ENCODE peak calls at places on chromosomes 5 and 9, in four cellular contexts. One of them, this sample, is unnamed. For H3K27me3, the result is how much of the 10 kb centered on the place peaks cover.

GRCh38 chr5:138033916-138034315 is 1.0 kb upstream of the FAM13B start:
- DNase-seq in PC-9: peak
- DNase-seq in adipocyte: peak
- DNase-seq in mesendoderm: peak
- DNase-seq in this sample: no peak

GRCh38 chr9:95230046-95230445 is 87.5 kb downstream of the FANCC start:
- DNase-seq in adipocyte: no peak
- DNase-seq in PC-9: no peak
- DNase-seq in mesendoderm: no peak
- DNase-seq in this sample: no peak

GRCh38 chr9:34651876-34652602 is at the start of gene IL11RA:
- DNase-seq in PC-9: peak
- DNase-seq in mesendoderm: peak
- DNase-seq in adipocyte: peak
- DNase-seq in this sample: peak

GRCh38 chr9:92820964-92821363 is 56.3 kb upstream of the BICD2 start:
- DNase-seq in adipocyte: no peak
- DNase-seq in mesendoderm: no peak
- DNase-seq in PC-9: no peak
- DNase-seq in this sample: no peak

GRCh38 chr5:33737697-33738096 is 154.1 kb downstream of the ADAMTS12 start:
- DNase-seq in adipocyte: no peak
- DNase-seq in PC-9: no peak
- DNase-seq in mesendoderm: no peak
- DNase-seq in this sample: no peak

GRCh38 chr5:135318037-135318436 is 81.0 kb downstream of the MACROH2A1 start:
- DNase-seq in PC-9: no peak
- DNase-seq in adipocyte: no peak
- DNase-seq in mesendoderm: no peak
- DNase-seq in this sample: no peak

GRCh38 chr5:98769006-98769255 is 4.5 kb upstream of the RGMB start:
- DNase-seq in PC-9: no peak
- DNase-seq in adipocyte: peak
- DNase-seq in mesendoderm: no peak
- DNase-seq in this sample: peak

GRCh38 chr9:111038336-111039202 is at the start of gene LPAR1:
- DNase-seq in adipocyte: peak
- DNase-seq in PC-9: no peak
- DNase-seq in mesendoderm: peak
- DNase-seq in this sample: no peak

GRCh38 chr9:68912561-68912960 is 101.4 kb downstream of the PRKACG start:
- DNase-seq in mesendoderm: no peak
- DNase-seq in PC-9: no peak
- DNase-seq in adipocyte: no peak
- DNase-seq in this sample: no peak

GRCh38 chr5:14720236-14720923 is 55.9 kb downstream of the OTULIN start:
- DNase-seq in adipocyte: peak
- DNase-seq in PC-9: peak
- DNase-seq in mesendoderm: peak
- DNase-seq in this sample: no peak

GRCh38 chr5:149546974-149547373 is 4.3 kb downstream of the CSNK1A1 start:
- DNase-seq in mesendoderm: peak
- DNase-seq in adipocyte: no peak
- DNase-seq in PC-9: peak
- DNase-seq in this sample: no peak

GRCh38 chr9:109286571-109286977 is 34.3 kb downstream of the EPB41L4B start:
- DNase-seq in adipocyte: peak
- DNase-seq in mesendoderm: no peak
- DNase-seq in PC-9: peak
- DNase-seq in this sample: no peak

GRCh38 chr5:161230222-161230621 is 316.3 kb downstream of the GABRB2 start:
- DNase-seq in mesendoderm: peak
- DNase-seq in PC-9: no peak
- DNase-seq in adipocyte: no peak
- DNase-seq in this sample: no peak

GRCh38 chr5:142095035-142095434 is 13.5 kb upstream of the NDFIP1 start:
- DNase-seq in adipocyte: no peak
- DNase-seq in mesendoderm: no peak
- DNase-seq in PC-9: no peak
- DNase-seq in this sample: peak

GRCh38 chr5:31794009-31794408 is 155.1 kb downstream of the PDZD2 start:
- DNase-seq in adipocyte: no peak
- DNase-seq in PC-9: no peak
- DNase-seq in mesendoderm: no peak
- DNase-seq in this sample: no peak

GRCh38 chr9:81462759-81463158 is 226.6 kb downstream of the TLE1 start:
- DNase-seq in PC-9: no peak
- DNase-seq in adipocyte: no peak
- DNase-seq in mesendoderm: no peak
- DNase-seq in this sample: no peak

GRCh38 chr9:126696091-126696763 is 82.5 kb downstream of the LMX1B start:
- DNase-seq in mesendoderm: no peak
- DNase-seq in adipocyte: no peak
- DNase-seq in PC-9: no peak
- DNase-seq in this sample: no peak

GRCh38 chr5:71907589-71908145 is 188.6 kb downstream of the CARTPT start:
- DNase-seq in PC-9: no peak
- DNase-seq in adipocyte: no peak
- DNase-seq in mesendoderm: no peak
- DNase-seq in this sample: no peak

DNA sequence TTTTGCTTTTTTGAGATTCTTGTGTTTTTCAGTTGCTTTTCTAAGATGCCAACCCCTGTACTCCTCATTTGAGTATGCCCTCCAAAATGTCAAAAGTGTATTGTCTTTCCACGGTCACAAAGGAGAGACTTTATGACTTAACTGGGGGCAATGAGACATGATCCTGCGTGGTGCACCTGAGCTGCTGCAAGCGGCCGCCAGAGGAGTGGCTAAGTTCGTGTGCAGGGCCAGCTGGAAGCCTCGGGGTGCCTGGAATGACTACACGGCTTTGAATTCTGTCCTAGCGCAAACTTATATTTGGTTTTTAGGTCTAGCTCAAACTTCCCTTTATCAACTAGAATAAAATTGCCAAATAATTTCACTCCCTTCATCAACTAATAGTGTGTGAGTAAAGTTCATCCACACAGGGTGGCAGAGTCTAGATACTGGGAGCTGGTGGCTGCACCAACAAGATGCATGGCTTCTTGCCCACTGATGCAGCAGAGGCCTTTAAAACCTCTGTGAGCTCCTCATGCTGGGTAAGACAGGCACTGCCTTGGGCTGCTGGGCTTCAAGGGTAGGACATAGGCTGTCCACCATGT is 4.7 kb downstream of the GADD45G start:
- DNase-seq in PC-9: no peak
- DNase-seq in mesendoderm: no peak
- DNase-seq in adipocyte: no peak
- DNase-seq in this sample: no peak
- H3K27me3 ChIP-seq in PC-9: half or more
- H3K27me3 ChIP-seq in mesendoderm: under half
- H3K27me3 ChIP-seq in adipocyte: under half
- H3K27me3 ChIP-seq in this sample: under half

GRCh38 chr5:2370626-2371418 is 380.7 kb downstream of the IRX2 start:
- DNase-seq in mesendoderm: no peak
- DNase-seq in adipocyte: no peak
- DNase-seq in PC-9: no peak
- DNase-seq in this sample: no peak

GRCh38 chr5:2371419-2371710 is 380.1 kb downstream of the IRX2 start:
- DNase-seq in mesendoderm: no peak
- DNase-seq in adipocyte: no peak
- DNase-seq in PC-9: no peak
- DNase-seq in this sample: no peak

GRCh38 chr5:2373631-2374030 is 377.8 kb downstream of the IRX2 start:
- DNase-seq in mesendoderm: no peak
- DNase-seq in PC-9: no peak
- DNase-seq in adipocyte: no peak
- DNase-seq in this sample: no peak

GRCh38 chr5:2366816-2367215 is 384.7 kb downstream of the IRX2 start:
- DNase-seq in PC-9: no peak
- DNase-seq in adipocyte: no peak
- DNase-seq in mesendoderm: no peak
- DNase-seq in this sample: no peak

DNA sequence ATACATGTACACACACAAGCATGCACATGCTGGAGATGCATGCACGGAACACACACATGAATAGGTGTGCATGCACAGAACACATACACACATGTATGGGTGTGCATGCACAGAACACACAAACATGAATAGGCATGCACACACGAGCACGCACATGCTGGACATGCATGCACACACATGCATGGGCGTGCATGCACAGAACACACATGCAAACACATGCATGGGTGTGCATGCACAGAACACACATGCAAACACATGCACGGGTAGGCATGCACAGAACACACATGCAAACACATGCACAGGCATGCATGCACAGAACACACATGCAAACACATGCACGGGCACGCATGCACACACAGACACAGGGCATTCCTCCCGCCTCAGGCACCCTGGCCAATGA is 382.3 kb downstream of the IRX2 start:
- DNase-seq in mesendoderm: no peak
- DNase-seq in PC-9: no peak
- DNase-seq in adipocyte: no peak
- DNase-seq in this sample: no peak
- H3K27me3 ChIP-seq in mesendoderm: under half
- H3K27me3 ChIP-seq in PC-9: half or more
- H3K27me3 ChIP-seq in adipocyte: under half
- H3K27me3 ChIP-seq in this sample: under half

GRCh38 chr9:132249123-132249522 is 87.3 kb downstream of the NTNG2 start:
- DNase-seq in PC-9: no peak
- DNase-seq in adipocyte: no peak
- DNase-seq in mesendoderm: no peak
- DNase-seq in this sample: no peak
- H3K27me3 ChIP-seq in PC-9: under half
- H3K27me3 ChIP-seq in adipocyte: under half
- H3K27me3 ChIP-seq in mesendoderm: under half
- H3K27me3 ChIP-seq in this sample: under half

GRCh38 chr9:14349818-14350333 is 35.9 kb upstream of the NFIB start:
- DNase-seq in PC-9: no peak
- DNase-seq in adipocyte: no peak
- DNase-seq in mesendoderm: no peak
- DNase-seq in this sample: no peak

GRCh38 chr9:14351206-14351605 is 37.3 kb upstream of the NFIB start:
- DNase-seq in mesendoderm: no peak
- DNase-seq in PC-9: no peak
- DNase-seq in adipocyte: no peak
- DNase-seq in this sample: no peak

GRCh38 chr9:14350766-14351165 is 36.8 kb upstream of the NFIB start:
- DNase-seq in PC-9: no peak
- DNase-seq in adipocyte: no peak
- DNase-seq in mesendoderm: no peak
- DNase-seq in this sample: no peak

GRCh38 chr9:14353222-14354056 is 39.5 kb upstream of the NFIB start:
- DNase-seq in mesendoderm: peak
- DNase-seq in adipocyte: peak
- DNase-seq in PC-9: peak
- DNase-seq in this sample: peak

GRCh38 chr9:14352549-14352948 is 38.6 kb upstream of the NFIB start:
- DNase-seq in mesendoderm: no peak
- DNase-seq in PC-9: no peak
- DNase-seq in adipocyte: no peak
- DNase-seq in this sample: no peak
- H3K27me3 ChIP-seq in mesendoderm: under half
- H3K27me3 ChIP-seq in PC-9: under half
- H3K27me3 ChIP-seq in adipocyte: under half
- H3K27me3 ChIP-seq in this sample: under half